ENCODE peak calls at places on chromosome 2, in four cellular contexts. L is pancreas, Q is PC-9, N is HCT116. Z is an unnamed sample. For H3K4me1, the result is how much of the 10 kb centered on the place peaks cover.

GRCh38 chr2:7813541-7814310 is 868.1 kb upstream of the ID2 start:
- DNase-seq in L (no peak), Q (no peak), N (no peak), Z (no peak)

GRCh38 chr2:142495141-142495540 is 364.3 kb upstream of the LRP1B start:
- DNase-seq in L (no peak), Q (no peak), N (no peak), Z (no peak)

GRCh38 chr2:136134126-136134525 is 16.2 kb upstream of the CXCR4 start:
- DNase-seq in L (no peak), Q (no peak), N (no peak), Z (no peak)

GRCh38 chr2:58039170-58039611 is 7.4 kb upstream of the VRK2 start:
- DNase-seq in L (no peak), Q (no peak), N (no peak), Z (no peak)

GRCh38 chr2:222239945-222240675 is 58.7 kb downstream of the PAX3 start:
- DNase-seq in L (no peak), Q (no peak), N (no peak), Z (no peak)

GRCh38 chr2:121790276-121790956 is 35.0 kb downstream of the TSN start:
- DNase-seq in L (no peak), Q (peak), N (peak), Z (peak)

GRCh38 chr2:121297217-121297830 is 12.3 kb upstream of the TFCP2L1 start:
- DNase-seq in L (peak), Q (peak), N (peak), Z (no peak)

GRCh38 chr2:241762321-241762932 is 14.2 kb upstream of the GAL3ST2 start:
- DNase-seq in L (no peak), Q (peak), N (no peak), Z (no peak)

GRCh38 chr2:69547984-69548715 is 95.4 kb downstream of the AAK1 start:
- DNase-seq in L (no peak), Q (no peak), N (no peak), Z (no peak)

GRCh38 chr2:228180126-228181097 is 1.1 kb downstream of the SPHKAP start:
- DNase-seq in L (no peak), Q (no peak), N (no peak), Z (no peak)

GRCh38 chr2:86033751-86034680 is 71.7 kb downstream of the POLR1A start:
- DNase-seq in L (no peak), Q (no peak), N (no peak), Z (no peak)

GRCh38 chr2:108918156-108918845 is 70.7 kb downstream of the EDAR start:
- DNase-seq in L (no peak), Q (no peak), N (no peak), Z (no peak)

GRCh38 chr2:118974103-118974911 is 32.3 kb downstream of the MARCO start:
- DNase-seq in L (no peak), Q (no peak), N (no peak), Z (peak)

GRCh38 chr2:186456941-186457340 is 29.1 kb upstream of the ZC3H15 start:
- DNase-seq in L (no peak), Q (no peak), N (no peak), Z (peak)

GRCh38 chr2:82993631-82994030 is 1465.4 kb downstream of the SUCLG1 start:
- DNase-seq in L (no peak), Q (peak), N (peak), Z (peak)

GRCh38 chr2:17752892-17753802 is 463 bp downstream of the SMC6 start:
- DNase-seq in L (peak), Q (peak), N (no peak), Z (no peak)

GRCh38 chr2:66437055-66437454 is 2.1 kb downstream of the MEIS1 start:
- DNase-seq in L (no peak), Q (no peak), N (no peak), Z (no peak)

GRCh38 chr2:55954306-55955035 is 30.9 kb upstream of the EFEMP1 start:
- DNase-seq in L (no peak), Q (no peak), N (no peak), Z (no peak)

GRCh38 chr2:148756292-148756975 is 111.9 kb downstream of the EPC2 start:
- DNase-seq in L (no peak), Q (no peak), N (no peak), Z (peak)

GRCh38 chr2:33123216-33123615 is 176.5 kb downstream of the LTBP1 start:
- DNase-seq in L (no peak), Q (no peak), N (no peak), Z (peak)

GRCh38 chr2:197442865-197443264 is 8.0 kb upstream of the SF3B1 start:
- DNase-seq in L (no peak), Q (no peak), N (no peak), Z (no peak)

GRCh38 chr2:138922973-138923563 is 142.9 kb upstream of the NXPH2 start:
- DNase-seq in L (no peak), Q (no peak), N (peak), Z (no peak)

GRCh38 chr2:2014251-2014761 is 270.0 kb upstream of the PXDN start:
- DNase-seq in L (peak), Q (no peak), N (no peak), Z (no peak)

GRCh38 chr2:160516547-160517365 is 23.1 kb upstream of the RBMS1 start:
- DNase-seq in L (no peak), Q (no peak), N (no peak), Z (peak)

GRCh38 chr2:160679686-160680085 is 186.1 kb upstream of the RBMS1 start:
- DNase-seq in L (no peak), Q (no peak), N (no peak), Z (no peak)

GRCh38 chr2:44389895-44390294 is 28.1 kb downstream of the CAMKMT start:
- DNase-seq in L (no peak), Q (no peak), N (no peak), Z (no peak)

GRCh38 chr2:181374741-181375675 is 82.2 kb upstream of the ITGA4 start:
- DNase-seq in L (no peak), Q (no peak), N (no peak), Z (no peak)

GRCh38 chr2:227472265-227473018 is 486 bp downstream of the AGFG1 start:
- DNase-seq in L (no peak), Q (peak), N (no peak), Z (no peak)

DNA sequence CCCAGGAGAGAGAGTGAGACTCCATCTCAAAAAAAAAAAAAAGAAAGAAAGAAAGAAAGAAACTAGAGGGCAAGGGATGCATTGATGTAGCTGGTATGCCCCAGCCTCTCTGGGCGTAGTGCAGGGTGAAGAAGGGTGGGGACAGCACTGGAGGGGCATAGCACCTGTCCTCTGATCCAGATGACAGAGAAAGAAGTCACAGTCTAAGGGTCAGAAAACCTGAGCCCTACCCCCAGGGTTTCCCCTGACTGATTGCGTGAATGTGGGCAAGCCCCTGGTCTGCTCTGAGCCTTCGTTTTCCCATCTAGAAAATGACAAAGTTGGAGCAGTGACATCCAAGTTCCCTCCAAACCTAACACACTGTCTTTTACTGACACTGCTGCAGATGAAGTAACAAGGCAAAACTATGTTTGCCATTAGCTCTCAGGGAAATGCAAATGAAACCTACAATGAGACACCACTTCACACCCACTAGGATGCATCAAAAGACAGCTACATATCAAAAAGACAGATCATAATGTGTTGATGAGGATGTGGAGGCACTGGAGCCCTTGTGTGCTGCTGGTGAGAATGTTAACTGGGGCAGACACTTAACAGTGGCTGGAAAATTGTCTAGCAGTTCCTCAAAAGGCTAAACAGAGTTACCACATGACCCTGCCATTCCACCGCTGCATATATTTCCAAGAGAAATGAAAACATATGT is 19.5 kb upstream of the YWHAQ start:
- DNase-seq in L (no peak), Q (no peak), N (no peak), Z (no peak)
- H3K4me1 ChIP-seq in L (under half), Q (under half), N (under half), Z (under half)

GRCh38 chr2:217642944-217643343 is 359.9 kb downstream of the TNS1 start:
- DNase-seq in L (no peak), Q (no peak), N (no peak), Z (peak)

GRCh38 chr2:217643814-217644301 is 358.9 kb downstream of the TNS1 start:
- DNase-seq in L (no peak), Q (no peak), N (no peak), Z (no peak)

GRCh38 chr2:217639481-217639880 is 363.3 kb downstream of the TNS1 start:
- DNase-seq in L (no peak), Q (no peak), N (no peak), Z (no peak)

GRCh38 chr2:217638533-217638932 is 364.3 kb downstream of the TNS1 start:
- DNase-seq in L (no peak), Q (no peak), N (no peak), Z (no peak)

GRCh38 chr2:217641987-217642386 is 360.8 kb downstream of the TNS1 start:
- DNase-seq in L (no peak), Q (no peak), N (no peak), Z (no peak)
- H3K27ac ChIP-seq in L (no peak), Q (no peak), N (no peak), Z (no peak)

GRCh38 chr2:129191530-129191929 is 787.9 kb upstream of the RAB6C start:
- DNase-seq in L (no peak), Q (peak), N (no peak), Z (peak)
- TF ChIP-seq CTCF in L (no peak), Q (no peak), N (no peak), Z (peak)

GRCh38 chr2:229917793-229918192 is 4.0 kb downstream of the TRIP12 start:
- DNase-seq in L (no peak), Q (no peak), N (no peak), Z (no peak)
- H3K4me1 ChIP-seq in L (under half), Q (under half), N (under half), Z (under half)

DNA sequence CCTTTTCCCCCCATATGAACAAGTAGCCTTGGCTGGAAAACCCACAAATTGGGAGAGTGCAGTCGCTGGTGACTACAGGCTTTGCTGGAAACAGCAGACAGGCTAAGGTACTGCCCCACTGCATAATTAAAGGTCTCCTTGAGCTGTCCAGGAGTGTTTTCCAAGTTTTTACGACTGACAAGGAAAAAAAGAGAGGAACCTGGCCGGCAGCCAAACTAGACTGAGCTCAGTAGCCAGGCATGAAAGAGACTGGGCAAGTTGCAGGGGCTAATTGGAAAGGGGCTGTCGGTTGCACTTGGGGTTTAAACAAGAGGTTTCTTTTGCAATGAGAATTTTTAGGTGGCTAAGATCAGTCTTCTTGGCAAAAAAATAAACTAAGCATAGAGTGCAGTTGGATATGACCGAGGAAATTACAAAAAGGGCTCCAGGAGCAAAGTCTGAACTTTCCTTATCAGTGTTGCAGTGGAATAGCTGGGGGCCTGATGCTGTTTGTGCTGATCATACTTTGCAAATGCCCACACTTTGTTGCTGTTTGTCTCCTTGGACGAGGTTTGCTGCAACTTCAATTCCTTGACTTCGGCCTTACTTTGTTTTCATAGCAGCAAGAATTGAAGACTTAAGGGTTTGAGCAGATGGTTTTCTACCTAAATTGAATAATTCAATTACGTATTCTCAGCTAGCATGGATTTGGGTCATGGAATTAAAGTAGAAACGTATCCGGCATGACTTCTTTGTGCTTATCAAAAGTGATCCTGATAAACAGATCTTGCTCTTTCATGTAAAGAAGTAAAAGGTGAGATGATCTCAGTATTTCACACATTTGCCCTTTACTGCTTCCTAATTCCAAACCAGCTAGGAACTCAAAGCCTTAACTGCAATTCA is 2.2 kb downstream of the GULP1 start:
- DNase-seq in L (peak), Q (peak), N (peak), Z (no peak)
- H3K27ac ChIP-seq in L (peak), Q (peak), N (peak), Z (peak)

GRCh38 chr2:54464334-54464733 is 8.2 kb downstream of the SPTBN1 start:
- DNase-seq in L (no peak), Q (no peak), N (no peak), Z (no peak)
- TF ChIP-seq CTCF in L (no peak), Q (no peak), N (no peak), Z (no peak)

Z was measured in foreskin keratinocyte.